ENCODE peak calls at places on chromosomes 11 and 22, in seven cellular contexts. One of them, this sample, is unnamed.

GRCh38 chr11:2943711-2944118 is 14.5 kb upstream of the PHLDA2 start:
- DNase-seq in pancreas: no peak
- DNase-seq in HTR-8/SVneo: no peak
- DNase-seq in activated naive CD8-positive, alpha-beta T cell treated with anti-CD3 and anti-CD28 coated beads for 36 hours: no peak
- DNase-seq in stimulated activated naive CD4-positive, alpha-beta T cell: no peak
- DNase-seq in fibroblast of the aortic adventitia: no peak
- DNase-seq in tibial nerve: no peak
- DNase-seq in this sample: no peak

GRCh38 chr11:70381872-70382842 is 16.2 kb upstream of the CTTN start:
- DNase-seq in fibroblast of the aortic adventitia: peak
- DNase-seq in tibial nerve: no peak
- DNase-seq in HTR-8/SVneo: no peak
- DNase-seq in pancreas: no peak
- DNase-seq in activated naive CD8-positive, alpha-beta T cell treated with anti-CD3 and anti-CD28 coated beads for 36 hours: no peak
- DNase-seq in stimulated activated naive CD4-positive, alpha-beta T cell: no peak
- DNase-seq in this sample: no peak

GRCh38 chr11:78339945-78340344 is 77.7 kb downstream of the GAB2 start:
- DNase-seq in activated naive CD8-positive, alpha-beta T cell treated with anti-CD3 and anti-CD28 coated beads for 36 hours: no peak
- DNase-seq in HTR-8/SVneo: no peak
- DNase-seq in fibroblast of the aortic adventitia: no peak
- DNase-seq in pancreas: no peak
- DNase-seq in stimulated activated naive CD4-positive, alpha-beta T cell: no peak
- DNase-seq in tibial nerve: no peak
- DNase-seq in this sample: no peak

GRCh38 chr11:120945042-120945441 is 78.9 kb upstream of the TBCEL start:
- DNase-seq in fibroblast of the aortic adventitia: no peak
- DNase-seq in pancreas: no peak
- DNase-seq in HTR-8/SVneo: no peak
- DNase-seq in stimulated activated naive CD4-positive, alpha-beta T cell: no peak
- DNase-seq in tibial nerve: no peak
- DNase-seq in activated naive CD8-positive, alpha-beta T cell treated with anti-CD3 and anti-CD28 coated beads for 36 hours: no peak
- DNase-seq in this sample: no peak

GRCh38 chr11:567036-567628 is 6.4 kb downstream of the RASSF7 start:
- DNase-seq in HTR-8/SVneo: no peak
- DNase-seq in activated naive CD8-positive, alpha-beta T cell treated with anti-CD3 and anti-CD28 coated beads for 36 hours: no peak
- DNase-seq in stimulated activated naive CD4-positive, alpha-beta T cell: no peak
- DNase-seq in pancreas: peak
- DNase-seq in fibroblast of the aortic adventitia: no peak
- DNase-seq in tibial nerve: no peak
- DNase-seq in this sample: no peak

GRCh38 chr11:46485852-46486443 is 94.4 kb upstream of the CHRM4 start:
- DNase-seq in pancreas: no peak
- DNase-seq in fibroblast of the aortic adventitia: no peak
- DNase-seq in tibial nerve: no peak
- DNase-seq in stimulated activated naive CD4-positive, alpha-beta T cell: no peak
- DNase-seq in activated naive CD8-positive, alpha-beta T cell treated with anti-CD3 and anti-CD28 coated beads for 36 hours: no peak
- DNase-seq in HTR-8/SVneo: no peak
- DNase-seq in this sample: no peak

GRCh38 chr11:79198898-79199250 is 242.0 kb downstream of the TENM4 start:
- DNase-seq in HTR-8/SVneo: no peak
- DNase-seq in activated naive CD8-positive, alpha-beta T cell treated with anti-CD3 and anti-CD28 coated beads for 36 hours: no peak
- DNase-seq in pancreas: no peak
- DNase-seq in stimulated activated naive CD4-positive, alpha-beta T cell: no peak
- DNase-seq in fibroblast of the aortic adventitia: peak
- DNase-seq in tibial nerve: no peak
- DNase-seq in this sample: no peak

GRCh38 chr11:88175004-88175706 is at the start of gene RAB38:
- DNase-seq in HTR-8/SVneo: no peak
- DNase-seq in stimulated activated naive CD4-positive, alpha-beta T cell: no peak
- DNase-seq in pancreas: peak
- DNase-seq in fibroblast of the aortic adventitia: no peak
- DNase-seq in tibial nerve: no peak
- DNase-seq in activated naive CD8-positive, alpha-beta T cell treated with anti-CD3 and anti-CD28 coated beads for 36 hours: peak
- DNase-seq in this sample: peak

GRCh38 chr11:9574556-9574805 is 1.0 kb downstream of the WEE1 start:
- DNase-seq in stimulated activated naive CD4-positive, alpha-beta T cell: no peak
- DNase-seq in pancreas: peak
- DNase-seq in fibroblast of the aortic adventitia: peak
- DNase-seq in activated naive CD8-positive, alpha-beta T cell treated with anti-CD3 and anti-CD28 coated beads for 36 hours: no peak
- DNase-seq in HTR-8/SVneo: no peak
- DNase-seq in tibial nerve: no peak
- DNase-seq in this sample: no peak

GRCh38 chr11:112320668-112321067 is 60.0 kb upstream of the PLET1 start:
- DNase-seq in fibroblast of the aortic adventitia: peak
- DNase-seq in activated naive CD8-positive, alpha-beta T cell treated with anti-CD3 and anti-CD28 coated beads for 36 hours: no peak
- DNase-seq in stimulated activated naive CD4-positive, alpha-beta T cell: no peak
- DNase-seq in tibial nerve: peak
- DNase-seq in pancreas: no peak
- DNase-seq in HTR-8/SVneo: peak
- DNase-seq in this sample: no peak

GRCh38 chr22:48494968-48495750 is 1332.5 kb downstream of the BRD1 start:
- DNase-seq in tibial nerve: no peak
- DNase-seq in pancreas: peak
- DNase-seq in HTR-8/SVneo: no peak
- DNase-seq in stimulated activated naive CD4-positive, alpha-beta T cell: no peak
- DNase-seq in activated naive CD8-positive, alpha-beta T cell treated with anti-CD3 and anti-CD28 coated beads for 36 hours: no peak
- DNase-seq in fibroblast of the aortic adventitia: no peak
- DNase-seq in this sample: no peak

GRCh38 chr22:45163417-45164216 is at the start of gene NUP50:
- DNase-seq in tibial nerve: peak
- DNase-seq in fibroblast of the aortic adventitia: peak
- DNase-seq in activated naive CD8-positive, alpha-beta T cell treated with anti-CD3 and anti-CD28 coated beads for 36 hours: peak
- DNase-seq in pancreas: peak
- DNase-seq in stimulated activated naive CD4-positive, alpha-beta T cell: peak
- DNase-seq in HTR-8/SVneo: peak
- DNase-seq in this sample: peak

GRCh38 chr11:15695096-15695721 is 580.5 kb downstream of the INSC start:
- DNase-seq in tibial nerve: no peak
- DNase-seq in pancreas: no peak
- DNase-seq in activated naive CD8-positive, alpha-beta T cell treated with anti-CD3 and anti-CD28 coated beads for 36 hours: no peak
- DNase-seq in HTR-8/SVneo: no peak
- DNase-seq in fibroblast of the aortic adventitia: no peak
- DNase-seq in stimulated activated naive CD4-positive, alpha-beta T cell: no peak
- DNase-seq in this sample: no peak

GRCh38 chr11:94734563-94735275 is 33.4 kb upstream of the AMOTL1 start:
- DNase-seq in stimulated activated naive CD4-positive, alpha-beta T cell: no peak
- DNase-seq in pancreas: no peak
- DNase-seq in HTR-8/SVneo: no peak
- DNase-seq in activated naive CD8-positive, alpha-beta T cell treated with anti-CD3 and anti-CD28 coated beads for 36 hours: no peak
- DNase-seq in fibroblast of the aortic adventitia: no peak
- DNase-seq in tibial nerve: no peak
- DNase-seq in this sample: no peak

GRCh38 chr11:27497284-27497866 is 9.2 kb downstream of the LIN7C start:
- DNase-seq in pancreas: no peak
- DNase-seq in activated naive CD8-positive, alpha-beta T cell treated with anti-CD3 and anti-CD28 coated beads for 36 hours: no peak
- DNase-seq in fibroblast of the aortic adventitia: peak
- DNase-seq in HTR-8/SVneo: peak
- DNase-seq in tibial nerve: no peak
- DNase-seq in stimulated activated naive CD4-positive, alpha-beta T cell: no peak
- DNase-seq in this sample: no peak

GRCh38 chr22:44364750-44365118 is 52.0 kb upstream of the SHISAL1 start:
- DNase-seq in tibial nerve: no peak
- DNase-seq in fibroblast of the aortic adventitia: peak
- DNase-seq in HTR-8/SVneo: no peak
- DNase-seq in pancreas: peak
- DNase-seq in stimulated activated naive CD4-positive, alpha-beta T cell: no peak
- DNase-seq in activated naive CD8-positive, alpha-beta T cell treated with anti-CD3 and anti-CD28 coated beads for 36 hours: no peak
- DNase-seq in this sample: no peak

GRCh38 chr11:102994101-102994500 is 38.6 kb upstream of the MMP13 start:
- DNase-seq in activated naive CD8-positive, alpha-beta T cell treated with anti-CD3 and anti-CD28 coated beads for 36 hours: no peak
- DNase-seq in pancreas: no peak
- DNase-seq in tibial nerve: no peak
- DNase-seq in fibroblast of the aortic adventitia: no peak
- DNase-seq in HTR-8/SVneo: peak
- DNase-seq in stimulated activated naive CD4-positive, alpha-beta T cell: no peak
- DNase-seq in this sample: no peak

GRCh38 chr22:39634530-39635399 is 64.2 kb downstream of the CACNA1I start:
- DNase-seq in pancreas: no peak
- DNase-seq in fibroblast of the aortic adventitia: peak
- DNase-seq in stimulated activated naive CD4-positive, alpha-beta T cell: no peak
- DNase-seq in tibial nerve: no peak
- DNase-seq in HTR-8/SVneo: peak
- DNase-seq in activated naive CD8-positive, alpha-beta T cell treated with anti-CD3 and anti-CD28 coated beads for 36 hours: peak
- DNase-seq in this sample: no peak

GRCh38 chr11:74004694-74005615 is 3.9 kb downstream of the UCP3 start:
- DNase-seq in activated naive CD8-positive, alpha-beta T cell treated with anti-CD3 and anti-CD28 coated beads for 36 hours: peak
- DNase-seq in HTR-8/SVneo: no peak
- DNase-seq in stimulated activated naive CD4-positive, alpha-beta T cell: peak
- DNase-seq in fibroblast of the aortic adventitia: no peak
- DNase-seq in tibial nerve: no peak
- DNase-seq in pancreas: no peak
- DNase-seq in this sample: no peak

GRCh38 chr11:12100886-12101285 is 9.5 kb upstream of the MICAL2 start:
- DNase-seq in HTR-8/SVneo: no peak
- DNase-seq in tibial nerve: peak
- DNase-seq in fibroblast of the aortic adventitia: peak
- DNase-seq in pancreas: no peak
- DNase-seq in activated naive CD8-positive, alpha-beta T cell treated with anti-CD3 and anti-CD28 coated beads for 36 hours: no peak
- DNase-seq in stimulated activated naive CD4-positive, alpha-beta T cell: no peak
- DNase-seq in this sample: no peak

GRCh38 chr11:59629996-59630395 is 14.4 kb upstream of the OSBP start:
- DNase-seq in tibial nerve: no peak
- DNase-seq in HTR-8/SVneo: no peak
- DNase-seq in activated naive CD8-positive, alpha-beta T cell treated with anti-CD3 and anti-CD28 coated beads for 36 hours: no peak
- DNase-seq in pancreas: no peak
- DNase-seq in stimulated activated naive CD4-positive, alpha-beta T cell: no peak
- DNase-seq in fibroblast of the aortic adventitia: no peak
- DNase-seq in this sample: no peak

GRCh38 chr11:72534859-72535547 is 100.7 kb upstream of the CLPB start:
- DNase-seq in HTR-8/SVneo: no peak
- DNase-seq in fibroblast of the aortic adventitia: peak
- DNase-seq in tibial nerve: no peak
- DNase-seq in activated naive CD8-positive, alpha-beta T cell treated with anti-CD3 and anti-CD28 coated beads for 36 hours: no peak
- DNase-seq in stimulated activated naive CD4-positive, alpha-beta T cell: no peak
- DNase-seq in pancreas: no peak
- DNase-seq in this sample: no peak

GRCh38 chr11:134339756-134340155 is 8.0 kb downstream of the GLB1L2 start:
- DNase-seq in pancreas: no peak
- DNase-seq in tibial nerve: no peak
- DNase-seq in HTR-8/SVneo: no peak
- DNase-seq in activated naive CD8-positive, alpha-beta T cell treated with anti-CD3 and anti-CD28 coated beads for 36 hours: no peak
- DNase-seq in fibroblast of the aortic adventitia: no peak
- DNase-seq in stimulated activated naive CD4-positive, alpha-beta T cell: no peak
- DNase-seq in this sample: no peak

GRCh38 chr11:2703487-2704141 is 3.8 kb upstream of the KCNQ1OT1 start:
- DNase-seq in stimulated activated naive CD4-positive, alpha-beta T cell: no peak
- DNase-seq in HTR-8/SVneo: no peak
- DNase-seq in tibial nerve: no peak
- DNase-seq in fibroblast of the aortic adventitia: peak
- DNase-seq in activated naive CD8-positive, alpha-beta T cell treated with anti-CD3 and anti-CD28 coated beads for 36 hours: no peak
- DNase-seq in pancreas: peak
- DNase-seq in this sample: no peak

GRCh38 chr11:117832511-117832910 is 8.0 kb upstream of the FXYD2 start:
- DNase-seq in fibroblast of the aortic adventitia: no peak
- DNase-seq in tibial nerve: no peak
- DNase-seq in activated naive CD8-positive, alpha-beta T cell treated with anti-CD3 and anti-CD28 coated beads for 36 hours: no peak
- DNase-seq in pancreas: peak
- DNase-seq in stimulated activated naive CD4-positive, alpha-beta T cell: no peak
- DNase-seq in HTR-8/SVneo: no peak
- DNase-seq in this sample: no peak

GRCh38 chr11:126607374-126607773 is 251.9 kb downstream of the ST3GAL4 start:
- DNase-seq in HTR-8/SVneo: peak
- DNase-seq in tibial nerve: peak
- DNase-seq in fibroblast of the aortic adventitia: peak
- DNase-seq in stimulated activated naive CD4-positive, alpha-beta T cell: no peak
- DNase-seq in activated naive CD8-positive, alpha-beta T cell treated with anti-CD3 and anti-CD28 coated beads for 36 hours: peak
- DNase-seq in pancreas: peak
- DNase-seq in this sample: peak

GRCh38 chr11:130199792-130200191 is 40.2 kb downstream of the ST14 start:
- DNase-seq in tibial nerve: no peak
- DNase-seq in stimulated activated naive CD4-positive, alpha-beta T cell: no peak
- DNase-seq in fibroblast of the aortic adventitia: no peak
- DNase-seq in HTR-8/SVneo: no peak
- DNase-seq in activated naive CD8-positive, alpha-beta T cell treated with anti-CD3 and anti-CD28 coated beads for 36 hours: no peak
- DNase-seq in pancreas: peak
- DNase-seq in this sample: no peak

GRCh38 chr11:110173775-110174644 is 80.8 kb downstream of the ZC3H12C start:
- DNase-seq in stimulated activated naive CD4-positive, alpha-beta T cell: peak
- DNase-seq in tibial nerve: peak
- DNase-seq in pancreas: no peak
- DNase-seq in HTR-8/SVneo: peak
- DNase-seq in activated naive CD8-positive, alpha-beta T cell treated with anti-CD3 and anti-CD28 coated beads for 36 hours: peak
- DNase-seq in fibroblast of the aortic adventitia: peak
- DNase-seq in this sample: peak

GRCh38 chr11:16494918-16495691 is 138.8 kb upstream of the SOX6 start:
- DNase-seq in pancreas: no peak
- DNase-seq in fibroblast of the aortic adventitia: no peak
- DNase-seq in HTR-8/SVneo: no peak
- DNase-seq in activated naive CD8-positive, alpha-beta T cell treated with anti-CD3 and anti-CD28 coated beads for 36 hours: no peak
- DNase-seq in stimulated activated naive CD4-positive, alpha-beta T cell: no peak
- DNase-seq in tibial nerve: no peak
- DNase-seq in this sample: no peak

GRCh38 chr11:77084581-77085191 is 17.9 kb downstream of the CAPN5 start:
- DNase-seq in stimulated activated naive CD4-positive, alpha-beta T cell: no peak
- DNase-seq in tibial nerve: peak
- DNase-seq in pancreas: peak
- DNase-seq in activated naive CD8-positive, alpha-beta T cell treated with anti-CD3 and anti-CD28 coated beads for 36 hours: no peak
- DNase-seq in HTR-8/SVneo: no peak
- DNase-seq in fibroblast of the aortic adventitia: no peak
- DNase-seq in this sample: no peak

GRCh38 chr11:17354070-17354924 is 2.7 kb downstream of the NCR3LG1 start:
- DNase-seq in HTR-8/SVneo: peak
- DNase-seq in tibial nerve: peak
- DNase-seq in fibroblast of the aortic adventitia: peak
- DNase-seq in stimulated activated naive CD4-positive, alpha-beta T cell: peak
- DNase-seq in activated naive CD8-positive, alpha-beta T cell treated with anti-CD3 and anti-CD28 coated beads for 36 hours: peak
- DNase-seq in pancreas: no peak
- DNase-seq in this sample: peak

This sample was measured in GM10248.